ENCODE peak calls at places on chromosome 10, in six cellular contexts. One of them, this sample, is unnamed.
A peak's percentile ranks its signal among the peaks of the same experiment; 100 is the strongest.

GRCh38 chr10:14812271-14812670 is 25.6 kb downstream of the CDNF start:
- DNase-seq in HCT116: no peak
- DNase-seq in neuronal stem cell: no peak
- DNase-seq in amniotic stem cell: no peak
- DNase-seq in AG04450: no peak
- DNase-seq in tibial nerve: no peak
- DNase-seq in this sample: no peak

GRCh38 chr10:104680467-104681401 is 39.6 kb downstream of the SORCS3 start:
- DNase-seq in neuronal stem cell: peak; percentile 15
- DNase-seq in AG04450: no peak
- DNase-seq in tibial nerve: no peak
- DNase-seq in amniotic stem cell: no peak
- DNase-seq in HCT116: no peak
- DNase-seq in this sample: no peak

GRCh38 chr10:118904284-118904683 is 125.2 kb upstream of the NANOS1 start:
- DNase-seq in neuronal stem cell: no peak
- DNase-seq in AG04450: no peak
- DNase-seq in amniotic stem cell: no peak
- DNase-seq in tibial nerve: no peak
- DNase-seq in HCT116: no peak
- DNase-seq in this sample: no peak

GRCh38 chr10:84224411-84225028 is 824 bp downstream of the LRIT2 start:
- DNase-seq in HCT116: no peak
- DNase-seq in AG04450: no peak
- DNase-seq in tibial nerve: no peak
- DNase-seq in neuronal stem cell: peak; percentile 62
- DNase-seq in amniotic stem cell: no peak
- DNase-seq in this sample: no peak

GRCh38 chr10:3853547-3853989 is 68.6 kb upstream of the KLF6 start:
- DNase-seq in HCT116: no peak
- DNase-seq in tibial nerve: no peak
- DNase-seq in AG04450: no peak
- DNase-seq in neuronal stem cell: no peak
- DNase-seq in amniotic stem cell: no peak
- DNase-seq in this sample: no peak

GRCh38 chr10:75774780-75775490 is 343.5 kb downstream of the LRMDA start:
- DNase-seq in neuronal stem cell: no peak
- DNase-seq in AG04450: no peak
- DNase-seq in amniotic stem cell: no peak
- DNase-seq in tibial nerve: no peak
- DNase-seq in HCT116: no peak
- DNase-seq in this sample: no peak

GRCh38 chr10:72567421-72567820 is 58.5 kb downstream of the MICU1 start:
- DNase-seq in neuronal stem cell: no peak
- DNase-seq in tibial nerve: no peak
- DNase-seq in AG04450: no peak
- DNase-seq in HCT116: peak; percentile 41
- DNase-seq in amniotic stem cell: no peak
- DNase-seq in this sample: no peak

GRCh38 chr10:104099941-104100340 is 14.3 kb upstream of the COL17A1 start:
- DNase-seq in tibial nerve: no peak
- DNase-seq in neuronal stem cell: no peak
- DNase-seq in AG04450: no peak
- DNase-seq in HCT116: no peak
- DNase-seq in amniotic stem cell: no peak
- DNase-seq in this sample: no peak

GRCh38 chr10:122422266-122422980 is 32.0 kb upstream of the ARMS2 start:
- DNase-seq in tibial nerve: no peak
- DNase-seq in AG04450: no peak
- DNase-seq in amniotic stem cell: no peak
- DNase-seq in neuronal stem cell: no peak
- DNase-seq in HCT116: no peak
- DNase-seq in this sample: no peak

GRCh38 chr10:129445445-129445844 is 21.6 kb upstream of the MGMT start:
- DNase-seq in amniotic stem cell: no peak
- DNase-seq in HCT116: no peak
- DNase-seq in AG04450: no peak
- DNase-seq in neuronal stem cell: no peak
- DNase-seq in tibial nerve: no peak
- DNase-seq in this sample: no peak

This sample was measured in GOT3.